ENCODE peak calls at places on chromosomes 1 and 21, in four cellular contexts. R, D, Y and U are unnamed samples.

GRCh38 chr1:101364370-101365120 is 127.7 kb downstream of the S1PR1 start:
- DNase-seq in R (no peak), D (no peak), Y (no peak), U (no peak)

GRCh38 chr1:7313081-7313546 is 458.0 kb upstream of the VAMP3 start:
- DNase-seq in R (no peak), D (no peak), Y (no peak), U (no peak)

GRCh38 chr1:64111787-64112186 is 91.6 kb upstream of the UBE2U start:
- DNase-seq in R (no peak), D (no peak), Y (no peak), U (no peak)

GRCh38 chr1:22053018-22053860 is 730 bp downstream of the CDC42 start:
- DNase-seq in R (peak), D (peak), Y (peak), U (peak)

GRCh38 chr1:39317111-39317510 is 112.6 kb downstream of the MACF1 start:
- DNase-seq in R (no peak), D (no peak), Y (no peak), U (no peak)

GRCh38 chr1:54519709-54520108 is 28.3 kb upstream of the ACOT11 start:
- DNase-seq in R (no peak), D (no peak), Y (no peak), U (peak)

GRCh38 chr1:27428316-27429028 is 36.0 kb downstream of the GPR3 start:
- DNase-seq in R (no peak), D (no peak), Y (no peak), U (peak)

GRCh38 chr1:119595606-119596005 is 52.5 kb downstream of the ZNF697 start:
- DNase-seq in R (no peak), D (no peak), Y (no peak), U (no peak)

GRCh38 chr21:42664614-42665013 is 11.2 kb downstream of the PDE9A start:
- DNase-seq in R (no peak), D (no peak), Y (no peak), U (no peak)

GRCh38 chr1:9251501-9251900 is 16.9 kb downstream of the H6PD start:
- DNase-seq in R (no peak), D (peak), Y (no peak), U (no peak)

GRCh38 chr1:153805042-153805745 is 30.0 kb downstream of the SLC27A3 start:
- DNase-seq in R (no peak), D (peak), Y (no peak), U (no peak)

GRCh38 chr1:94654031-94654430 is 112.5 kb upstream of the F3 start:
- DNase-seq in R (no peak), D (no peak), Y (no peak), U (no peak)

GRCh38 chr21:27206368-27206982 is 239.6 kb upstream of the ADAMTS5 start:
- DNase-seq in R (no peak), D (no peak), Y (no peak), U (no peak)

GRCh38 chr1:152679454-152679853 is 4.4 kb downstream of the LCE2C start:
- DNase-seq in R (no peak), D (no peak), Y (no peak), U (no peak)

GRCh38 chr1:39173119-39173994 is 31.1 kb upstream of the MACF1 start:
- DNase-seq in R (no peak), D (no peak), Y (no peak), U (no peak)

GRCh38 chr1:118381197-118381596 is 196.2 kb upstream of the SPAG17 start:
- DNase-seq in R (no peak), D (no peak), Y (no peak), U (no peak)

GRCh38 chr1:15080328-15081033 is 73.1 kb upstream of the TMEM51 start:
- DNase-seq in R (no peak), D (no peak), Y (no peak), U (no peak)